ENCODE peak calls at places on chromosomes 6 and 20, in four cellular contexts. T is CD8-positive, alpha-beta memory T cell; V is mammary epithelial cell; O is heart left ventricle. X is an unnamed sample. For H3K36me3, the result is how much of the 10 kb centered on the place peaks cover.

GRCh38 chr20:8049321-8049720 is 29.8 kb upstream of the TMX4 start:
- DNase-seq in T (no peak), V (no peak), O (no peak), X (no peak)

GRCh38 chr20:21682576-21682975 is 22.9 kb upstream of the PAX1 start:
- DNase-seq in T (no peak), V (no peak), O (no peak), X (no peak)

GRCh38 chr20:61749406-61750075 is 316.1 kb downstream of the TAF4 start:
- DNase-seq in T (no peak), V (no peak), O (no peak), X (no peak)

GRCh38 chr20:45448250-45448649 is 21.3 kb upstream of the WFDC2 start:
- DNase-seq in T (no peak), V (peak), O (no peak), X (no peak)

GRCh38 chr6:13404115-13404891 is 76.0 kb upstream of the TBC1D7 start:
- DNase-seq in T (no peak), V (peak), O (peak), X (no peak)

GRCh38 chr20:37276494-37277252 is 12.8 kb upstream of the MANBAL start:
- DNase-seq in T (no peak), V (peak), O (peak), X (peak)

GRCh38 chr6:30238178-30238795 is 25.1 kb upstream of the TRIM26 start:
- DNase-seq in T (no peak), V (no peak), O (no peak), X (no peak)

GRCh38 chr20:60070791-60071190 is 112.6 kb downstream of the CDH26 start:
- DNase-seq in T (no peak), V (no peak), O (no peak), X (no peak)

GRCh38 chr6:56692586-56693245 is 50.0 kb upstream of the DST start:
- DNase-seq in T (no peak), V (no peak), O (no peak), X (no peak)

DNA sequence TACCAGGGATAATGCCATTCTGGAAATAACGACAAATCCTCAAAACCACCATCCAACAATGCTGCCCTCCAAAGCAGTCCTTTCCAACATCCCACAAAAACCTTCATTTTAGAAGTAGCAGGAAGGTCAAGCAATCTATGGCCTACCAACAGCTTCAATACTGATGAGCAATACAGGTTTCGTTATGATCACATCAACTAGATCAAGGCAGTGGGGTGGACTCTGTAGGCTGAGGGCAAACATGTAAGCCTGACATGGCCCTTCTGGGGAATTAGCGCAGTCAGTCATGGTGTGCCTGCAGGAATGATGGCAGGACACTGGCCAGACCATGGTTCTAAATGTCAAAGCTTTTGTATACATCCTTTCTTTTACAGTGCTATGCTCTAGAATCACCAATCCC is 41.7 kb downstream of the EZR start:
- DNase-seq in T (no peak), V (no peak), O (no peak), X (no peak)
- H3K36me3 ChIP-seq in T (half or more), V (half or more), O (half or more), X (under half)

DNA sequence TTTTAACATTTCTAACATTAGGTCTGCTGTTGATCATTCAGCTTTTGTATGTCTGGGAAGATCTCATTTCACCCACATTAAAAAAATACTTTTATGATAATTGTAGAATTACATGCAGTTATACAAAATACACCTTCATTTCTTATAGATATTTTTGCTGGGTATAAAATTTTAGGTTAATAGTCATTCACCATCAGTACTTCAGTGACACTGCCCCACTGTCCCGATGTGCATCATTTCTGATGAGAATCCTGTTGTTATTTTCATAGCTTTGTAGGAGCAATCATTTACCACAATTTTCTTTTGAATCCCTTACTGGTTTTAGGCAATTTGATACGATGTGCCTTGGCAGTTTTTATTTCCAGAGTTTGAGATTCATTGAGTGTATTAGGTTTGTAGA is 173.6 kb downstream of the JARID2 start:
- DNase-seq in T (no peak), V (no peak), O (no peak), X (no peak)
- H3K36me3 ChIP-seq in T (under half), V (under half), O (under half), X (under half)

DNA sequence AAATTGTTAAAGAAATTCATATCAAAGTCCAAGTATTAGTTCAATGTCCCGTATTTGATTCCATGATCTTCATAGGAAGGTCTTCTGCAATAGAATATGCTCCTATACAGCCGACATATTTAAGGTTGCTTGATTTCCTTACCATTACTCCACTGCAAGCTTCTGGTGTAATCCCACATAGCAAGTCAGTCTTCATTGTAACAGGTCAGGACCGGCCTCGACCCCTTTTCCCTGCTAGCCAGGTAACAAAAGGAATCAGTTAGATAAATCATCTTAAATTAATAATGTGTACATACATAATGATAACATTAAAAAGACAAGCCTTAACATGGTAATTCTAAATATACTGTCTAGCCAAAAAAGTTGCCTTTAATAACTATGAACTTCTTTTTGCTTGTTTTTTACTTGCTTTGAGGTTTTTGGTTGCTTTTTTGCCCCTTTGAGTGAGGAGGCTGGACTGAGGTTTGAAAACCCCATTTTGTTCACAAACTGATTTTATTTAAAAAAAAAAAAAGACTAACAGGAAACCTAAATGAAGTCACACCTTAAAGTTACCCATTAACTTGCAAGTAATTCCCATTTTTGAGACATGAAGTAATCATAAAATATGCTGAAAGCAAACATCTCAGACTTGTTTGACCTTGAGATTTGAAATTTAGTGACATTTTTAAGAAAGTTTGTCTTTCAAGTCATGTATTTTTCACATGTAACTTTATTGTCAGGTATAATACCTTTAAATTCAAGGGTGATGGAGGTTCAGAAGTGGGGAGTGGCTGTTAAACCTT is 19.2 kb upstream of the SNX14 start:
- DNase-seq in T (no peak), V (no peak), O (no peak), X (no peak)
- H3K36me3 ChIP-seq in T (under half), V (half or more), O (half or more), X (under half)

GRCh38 chr20:17953935-17954334 is 14.7 kb downstream of the SNX5 start:
- DNase-seq in T (no peak), V (no peak), O (no peak), X (no peak)
- H3K36me3 ChIP-seq in T (half or more), V (half or more), O (half or more), X (under half)

GRCh38 chr6:160069459-160069858 is 52.2 kb upstream of the SLC22A1 start:
- DNase-seq in T (no peak), V (no peak), O (no peak), X (no peak)
- H3K36me3 ChIP-seq in T (half or more), V (under half), O (half or more), X (half or more)